ENCODE peak calls at places on chromosomes 3 and 15, in five cellular contexts. X, Y, M, W and Q are unnamed samples.

GRCh38 chr3:46693897-46694235 is 387 bp upstream of the ALS2CL start:
- DNase-seq in X (no peak), Y (no peak), M (no peak), W (no peak), Q (peak; percentile 42)

GRCh38 chr3:124985358-124985757 is 50.8 kb upstream of the MUC13 start:
- DNase-seq in W (no peak), X (no peak), M (no peak), Y (no peak), Q (no peak)

GRCh38 chr15:53586815-53587214 is 172.6 kb downstream of the WDR72 start:
- DNase-seq in M (no peak), W (peak; percentile 9), X (peak; percentile 37), Y (peak; percentile 0), Q (no peak)

GRCh38 chr3:31710123-31710841 is 177.6 kb downstream of the STT3B start:
- DNase-seq in X (no peak), M (no peak), W (no peak), Y (no peak), Q (no peak)

GRCh38 chr15:94744080-94744793 is 512.9 kb downstream of the MCTP2 start:
- DNase-seq in W (no peak), Y (no peak), X (no peak), M (no peak), Q (no peak)

GRCh38 chr3:188860147-188860546 is 311.6 kb upstream of the TPRG1 start:
- DNase-seq in X (no peak), M (no peak), W (no peak), Y (no peak), Q (no peak)

GRCh38 chr15:97977734-97978133 is 17.2 kb downstream of the ARRDC4 start:
- DNase-seq in Y (no peak), X (no peak), M (no peak), W (peak; percentile 50), Q (no peak)

GRCh38 chr3:43644443-43644842 is 22.6 kb upstream of the ANO10 start:
- DNase-seq in W (no peak), Y (no peak), X (no peak), M (no peak), Q (no peak)

GRCh38 chr3:50327129-50327528 is 894 bp downstream of the TUSC2 start:
- DNase-seq in W (no peak), Y (no peak), X (no peak), M (no peak), Q (no peak)

GRCh38 chr15:100802421-100803157 is 77.0 kb upstream of the ALDH1A3 start:
- DNase-seq in X (no peak), W (no peak), Y (no peak), M (no peak), Q (no peak)

GRCh38 chr3:38455639-38456430 is 2.1 kb downstream of the ACVR2B start:
- DNase-seq in X (no peak), Y (no peak), W (no peak), M (no peak), Q (no peak)

GRCh38 chr3:38453914-38454178 is 156 bp downstream of the ACVR2B start:
- DNase-seq in M (no peak), Y (no peak), W (no peak), X (no peak), Q (no peak)

GRCh38 chr3:38454179-38454883 is 641 bp downstream of the ACVR2B start:
- DNase-seq in M (no peak), W (peak; percentile 69), X (no peak), Y (peak; percentile 60), Q (peak; percentile 52)

GRCh38 chr3:38453075-38453913 is at the start of gene ACVR2B:
- DNase-seq in X (peak; percentile 65), M (no peak), W (peak; percentile 93), Y (peak; percentile 78), Q (peak; percentile 76)

GRCh38 chr3:38454884-38455638 is 1.4 kb downstream of the ACVR2B start:
- DNase-seq in W (peak; percentile 74), M (no peak), X (peak; percentile 81), Y (peak; percentile 46), Q (peak; percentile 43)
- TF ChIP-seq POLR2A in W (peak; percentile 29), M (no peak), X (peak; percentile 75), Y (no peak), Q (no peak)

GRCh38 chr15:93378547-93378946 is 289.5 kb upstream of the RGMA start:
- DNase-seq in Y (no peak), M (no peak), W (no peak), X (no peak), Q (no peak)

GRCh38 chr15:93384886-93385285 is 295.9 kb upstream of the RGMA start:
- DNase-seq in W (no peak), X (no peak), Y (no peak), M (no peak), Q (no peak)

GRCh38 chr15:93382196-93382820 is 293.3 kb upstream of the RGMA start:
- DNase-seq in W (no peak), M (no peak), X (no peak), Y (no peak), Q (no peak)
- TF ChIP-seq TAF1 in W (no peak), M (no peak), X (no peak), Y (no peak), Q (no peak)

GRCh38 chr3:185498503-185499396 is at the start of gene TMEM41A:
- DNase-seq in M (peak; percentile 53), W (peak; percentile 94), Y (peak; percentile 93), X (peak; percentile 75), Q (peak; percentile 95)
- TF ChIP-seq POLR2A in M (peak; percentile 99), W (peak; percentile 94), Y (peak; percentile 81), X (peak; percentile 91), Q (peak; percentile 92)

DNA sequence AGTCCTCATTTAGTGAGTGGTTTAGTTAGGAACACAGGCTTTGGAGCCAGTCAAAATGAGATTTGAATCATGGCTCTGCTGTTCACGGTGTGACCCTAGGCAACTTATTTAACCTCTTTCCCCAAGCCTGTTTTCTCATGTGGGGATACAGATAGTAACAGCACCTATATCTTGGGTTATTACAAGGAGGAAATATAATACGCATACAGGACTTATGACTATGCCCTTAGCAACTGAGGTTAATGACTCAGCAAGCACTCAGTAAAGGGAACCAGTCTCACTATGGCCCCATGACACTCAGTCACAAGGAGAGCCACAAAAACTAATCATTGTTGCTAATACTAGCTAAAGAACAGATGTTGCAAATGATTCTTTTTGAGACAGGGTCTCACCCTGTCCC is 45.9 kb downstream of the SUMF1 start:
- DNase-seq in M (no peak), W (peak; percentile 60), X (no peak), Y (no peak), Q (no peak)
- TF ChIP-seq TAF1 in M (no peak), W (no peak), X (no peak), Y (no peak), Q (no peak)

GRCh38 chr3:49108346-49108745 is 3.8 kb upstream of the QARS1 start:
- DNase-seq in X (no peak), Y (no peak), W (no peak), M (no peak), Q (no peak)

GRCh38 chr3:49098910-49099630 is 5.2 kb upstream of the QRICH1 start:
- DNase-seq in X (no peak), M (no peak), W (no peak), Y (no peak), Q (no peak)

GRCh38 chr3:49104052-49104426 is 518 bp downstream of the QARS1 start:
- DNase-seq in Y (no peak), X (no peak), W (no peak), M (no peak), Q (no peak)

GRCh38 chr3:49100046-49100615 is 4.4 kb downstream of the QARS1 start:
- DNase-seq in X (no peak), W (no peak), Y (no peak), M (no peak), Q (no peak)

DNA sequence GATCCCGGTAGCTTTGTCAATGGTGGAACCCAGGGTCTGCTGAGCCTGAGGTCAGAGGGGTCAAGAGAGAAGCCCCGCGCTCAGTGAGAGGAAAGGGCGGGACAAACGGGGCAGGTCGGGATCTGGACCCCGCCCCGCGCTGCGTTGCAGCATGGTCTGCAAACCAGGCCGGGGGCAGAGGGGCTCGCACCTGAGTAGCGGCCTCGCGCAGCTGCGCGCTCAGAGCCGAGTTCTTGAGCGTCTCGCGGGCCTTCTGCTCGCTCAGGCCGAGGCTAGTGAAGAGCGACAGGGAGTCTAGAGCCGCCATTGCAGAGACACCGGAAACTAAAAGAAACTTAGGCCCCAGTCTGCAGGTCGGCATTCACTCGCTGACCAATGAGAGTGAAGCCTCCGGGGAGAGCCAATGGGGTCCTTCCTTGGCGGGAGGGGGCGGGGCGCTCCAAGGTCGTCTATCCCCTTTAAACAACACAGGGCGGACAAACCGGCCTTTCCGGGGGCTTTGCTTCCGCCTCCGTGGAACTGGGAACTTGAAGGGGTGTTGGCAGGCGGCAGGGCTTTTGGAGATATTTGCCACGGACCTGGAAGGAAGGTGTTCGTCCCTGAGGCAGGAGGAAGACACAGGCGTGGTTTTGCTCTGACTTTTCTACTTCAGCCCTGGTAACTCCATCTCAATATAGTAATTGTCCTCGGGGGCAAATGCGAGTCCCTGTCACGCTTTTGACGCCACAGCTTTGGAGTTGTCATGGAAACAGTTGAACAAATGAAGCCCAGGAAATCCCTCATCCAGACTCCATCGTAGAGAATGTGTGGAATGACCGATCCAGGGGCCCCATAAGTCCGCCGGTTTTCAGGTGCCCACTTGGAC is at the start of gene QARS1:
- DNase-seq in X (peak; percentile 94), W (peak; percentile 93), M (peak; percentile 69), Y (peak; percentile 98), Q (peak; percentile 97)
- TF ChIP-seq POLR2A in X (peak; percentile 80), W (peak; percentile 85), M (peak; percentile 91), Y (peak; percentile 94), Q (peak; percentile 87)

DNA sequence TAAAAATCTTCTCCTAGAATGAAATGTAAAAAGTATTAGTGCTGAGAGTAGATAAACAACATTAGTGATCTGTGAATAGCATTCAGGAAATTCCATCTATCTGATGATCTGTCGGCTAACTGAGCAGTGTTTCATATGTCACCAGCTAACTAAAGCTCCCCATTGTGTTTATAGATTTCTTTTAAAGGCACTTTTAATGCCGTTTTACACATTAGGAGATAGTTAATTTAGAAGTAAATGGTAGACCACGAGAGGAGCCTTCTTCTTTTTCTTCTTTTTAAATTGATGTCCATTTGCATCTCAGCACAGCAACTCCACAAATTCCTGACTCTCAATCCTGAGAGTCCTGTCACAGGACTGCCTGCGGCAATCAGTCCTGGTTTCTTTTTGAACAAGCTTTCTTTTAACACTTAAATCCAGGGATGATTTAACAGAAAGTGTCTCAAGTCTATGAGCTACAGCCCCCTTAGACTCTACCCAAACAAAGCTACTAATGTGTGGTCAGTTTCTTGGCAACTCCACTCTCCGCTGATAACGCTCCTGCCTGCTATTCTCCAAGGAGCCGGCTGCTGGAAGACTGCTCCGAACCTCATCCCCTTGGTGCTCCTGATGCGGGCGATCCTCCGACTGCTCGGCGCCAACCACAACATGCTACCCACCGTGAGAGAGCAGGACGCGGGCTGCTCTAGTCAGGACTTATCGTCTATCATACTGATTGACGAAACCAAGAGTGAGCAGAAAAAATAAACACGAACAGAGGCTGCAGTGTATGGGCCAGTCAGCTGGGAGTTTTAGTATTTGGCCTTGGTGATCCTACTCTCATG is 421.4 kb downstream of the MECOM start:
- DNase-seq in M (no peak), Y (no peak), W (no peak), X (no peak), Q (no peak)
- TF ChIP-seq TAF1 in M (no peak), Y (no peak), W (no peak), X (no peak), Q (no peak)